ENCODE peak calls at places on chromosome 7, in seven cellular contexts. U is GM23248, W is PC-3, C is hepatocyte, Y is PC-9, D is HCT116, S is OCI-LY7. I is an unnamed sample.

GRCh38 chr7:158470336-158470735 is 117.3 kb downstream of the PTPRN2 start:
- DNase-seq in Y (no peak), U (no peak), W (no peak), C (no peak), D (no peak), S (no peak), I (peak; percentile 48)

GRCh38 chr7:17625038-17625437 is 315.3 kb downstream of the SNX13 start:
- DNase-seq in W (peak; percentile 80), C (no peak), U (peak; percentile 92), S (no peak), D (no peak), Y (no peak), I (no peak)

GRCh38 chr7:150410680-150411346 is 31.7 kb downstream of the ZNF775 start:
- DNase-seq in U (no peak), W (no peak), Y (no peak), D (no peak), S (no peak), C (no peak), I (no peak)

GRCh38 chr7:5526190-5527037 is 102.8 kb upstream of the TNRC18 start:
- DNase-seq in S (peak; percentile 29), C (peak; percentile 68), Y (peak; percentile 46), U (peak; percentile 36), W (peak; percentile 33), D (no peak), I (peak; percentile 58)

GRCh38 chr7:16502303-16502702 is 24.3 kb upstream of the LRRC72 start:
- DNase-seq in Y (no peak), W (no peak), C (no peak), S (no peak), D (no peak), U (no peak), I (no peak)

GRCh38 chr7:83934118-83934734 is 260.4 kb downstream of the SEMA3A start:
- DNase-seq in Y (no peak), S (no peak), C (no peak), D (no peak), W (peak; percentile 24), U (peak; percentile 50), I (peak; percentile 27)

GRCh38 chr7:120996333-120996982 is 7.9 kb downstream of the CPED1 start:
- DNase-seq in U (peak; percentile 88), W (peak; percentile 89), Y (peak; percentile 61), S (no peak), C (peak; percentile 63), D (no peak), I (no peak)

GRCh38 chr7:2063562-2064360 is 169.0 kb downstream of the MAD1L1 start:
- DNase-seq in W (peak; percentile 45), C (peak; percentile 24), U (peak; percentile 58), D (no peak), S (no peak), Y (no peak), I (peak; percentile 52)

GRCh38 chr7:682810-683209 is 43.7 kb upstream of the DNAAF5 start:
- DNase-seq in Y (no peak), C (no peak), S (no peak), W (no peak), D (no peak), U (no peak), I (no peak)

GRCh38 chr7:1454471-1455065 is 4.7 kb downstream of the MICALL2 start:
- DNase-seq in W (no peak), C (no peak), D (no peak), Y (no peak), U (no peak), S (no peak), I (no peak)

GRCh38 chr7:76011437-76011836 is 17.0 kb upstream of the TMEM120A start:
- DNase-seq in W (no peak), S (peak; percentile 52), U (peak; percentile 76), D (no peak), C (peak; percentile 46), Y (no peak), I (no peak)

GRCh38 chr7:5419523-5420107 is 4.0 kb downstream of the TNRC18 start:
- DNase-seq in C (no peak), Y (peak; percentile 38), W (peak; percentile 17), U (peak; percentile 52), D (no peak), S (no peak), I (peak; percentile 75)

GRCh38 chr7:136870799-136871487 is 2.5 kb downstream of the CHRM2 start:
- DNase-seq in W (no peak), Y (no peak), S (no peak), D (no peak), C (peak; percentile 12), U (peak; percentile 28), I (peak; percentile 51)

GRCh38 chr7:98110249-98111022 is 3.8 kb downstream of the LMTK2 start:
- DNase-seq in U (no peak), S (no peak), D (no peak), Y (peak; percentile 62), W (no peak), C (peak; percentile 64), I (peak; percentile 53)

GRCh38 chr7:173120-173918 is 19.1 kb upstream of the FAM20C start:
- DNase-seq in S (no peak), W (no peak), Y (no peak), D (no peak), U (no peak), C (no peak), I (no peak)

GRCh38 chr7:20647908-20648776 is 32.7 kb downstream of the ABCB5 start:
- DNase-seq in S (peak; percentile 10), D (peak; percentile 55), Y (no peak), U (peak; percentile 39), C (peak; percentile 51), W (peak; percentile 70), I (peak; percentile 86)

GRCh38 chr7:1121886-1122831 is 34.2 kb downstream of the GPER1 start:
- DNase-seq in Y (no peak), S (no peak), C (no peak), U (no peak), D (no peak), W (no peak), I (no peak)

GRCh38 chr7:135385209-135385608 is 124.7 kb downstream of the CNOT4 start:
- DNase-seq in W (peak; percentile 5), U (peak; percentile 70), S (no peak), Y (no peak), D (no peak), C (peak; percentile 29), I (no peak)

GRCh38 chr7:4234886-4235285 is 447.2 kb upstream of the FOXK1 start:
- DNase-seq in W (no peak), S (no peak), Y (no peak), C (no peak), D (no peak), U (no peak), I (no peak)

GRCh38 chr7:33868151-33868550 is 37.2 kb upstream of the BMPER start:
- DNase-seq in C (no peak), D (no peak), S (no peak), Y (no peak), U (peak; percentile 88), W (peak; percentile 31), I (no peak)

GRCh38 chr7:129741743-129742213 is 130.3 kb downstream of the NRF1 start:
- DNase-seq in S (no peak), W (peak; percentile 7), C (peak; percentile 19), Y (no peak), D (no peak), U (no peak), I (peak; percentile 47)

GRCh38 chr7:96308253-96308949 is 13.5 kb downstream of the SLC25A13 start:
- DNase-seq in D (no peak), Y (peak; percentile 39), W (no peak), C (peak; percentile 25), U (no peak), S (no peak), I (peak; percentile 72)

GRCh38 chr7:96304573-96304972 is 17.3 kb downstream of the SLC25A13 start:
- DNase-seq in S (no peak), Y (no peak), D (no peak), W (peak; percentile 70), C (no peak), U (peak; percentile 27), I (no peak)

GRCh38 chr7:96305915-96306314 is 16.0 kb downstream of the SLC25A13 start:
- DNase-seq in U (no peak), D (no peak), S (no peak), C (no peak), W (no peak), Y (no peak), I (no peak)

GRCh38 chr7:96308950-96309263 is 13.0 kb downstream of the SLC25A13 start:
- DNase-seq in U (no peak), D (no peak), S (no peak), Y (no peak), W (no peak), C (no peak), I (no peak)

DNA sequence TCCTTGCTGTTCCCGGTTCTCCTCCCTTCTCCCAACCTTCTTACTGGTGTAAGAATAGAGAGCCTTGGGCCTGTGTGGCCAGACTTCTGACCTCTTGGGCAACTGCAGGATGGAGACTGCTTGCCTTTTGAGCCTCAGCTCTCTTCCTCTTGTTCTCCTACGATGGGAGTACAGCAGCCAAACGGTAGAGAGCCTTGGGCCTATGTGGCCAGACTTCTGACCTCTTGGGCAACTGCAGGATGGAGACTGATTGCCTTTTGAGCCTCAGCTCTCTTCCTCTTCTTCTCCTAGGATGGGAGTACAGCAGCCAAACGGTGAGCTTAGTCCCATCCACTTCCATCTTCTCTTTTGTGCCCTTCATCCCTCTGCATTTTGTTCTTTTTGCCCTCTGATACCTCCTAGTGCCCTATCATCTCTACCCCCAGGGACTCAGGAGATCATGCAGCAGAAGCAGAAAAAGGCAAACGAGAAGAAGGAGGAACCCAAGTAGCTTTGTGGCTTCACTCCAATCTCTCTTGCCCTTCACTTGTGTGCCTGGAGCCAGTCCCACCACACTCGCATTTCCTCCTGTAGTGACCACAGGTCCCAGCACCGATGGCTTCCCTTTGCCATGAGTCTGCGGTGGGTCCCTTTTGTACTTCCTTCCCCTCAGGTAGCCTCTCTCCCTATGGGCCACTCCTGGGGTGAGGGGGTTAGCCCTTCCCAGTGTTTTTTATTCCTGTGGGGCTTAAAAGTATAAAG is 15.3 kb downstream of the SLC25A13 start:
- DNase-seq in U (no peak), D (no peak), S (no peak), W (no peak), C (no peak), Y (no peak), I (no peak)
- H3K9me2 ChIP-seq in U (no peaks in the 10 kb centered on the region), D (no peaks in the 10 kb centered on the region), S (no peaks in the 10 kb centered on the region), W (no peaks in the 10 kb centered on the region), C (no peaks in the 10 kb centered on the region), Y (no peaks in the 10 kb centered on the region), I (no peaks in the 10 kb centered on the region)

GRCh38 chr7:144483189-144483588 is 79.7 kb upstream of the NOBOX start:
- DNase-seq in W (no peak), C (no peak), S (no peak), D (no peak), Y (no peak), U (no peak), I (no peak)
- H3K9me2 ChIP-seq in W (no peaks in the 10 kb centered on the region), C (no peaks in the 10 kb centered on the region), S (no peaks in the 10 kb centered on the region), D (no peaks in the 10 kb centered on the region), Y (no peaks in the 10 kb centered on the region), U (no peaks in the 10 kb centered on the region), I (no peaks in the 10 kb centered on the region)

DNA sequence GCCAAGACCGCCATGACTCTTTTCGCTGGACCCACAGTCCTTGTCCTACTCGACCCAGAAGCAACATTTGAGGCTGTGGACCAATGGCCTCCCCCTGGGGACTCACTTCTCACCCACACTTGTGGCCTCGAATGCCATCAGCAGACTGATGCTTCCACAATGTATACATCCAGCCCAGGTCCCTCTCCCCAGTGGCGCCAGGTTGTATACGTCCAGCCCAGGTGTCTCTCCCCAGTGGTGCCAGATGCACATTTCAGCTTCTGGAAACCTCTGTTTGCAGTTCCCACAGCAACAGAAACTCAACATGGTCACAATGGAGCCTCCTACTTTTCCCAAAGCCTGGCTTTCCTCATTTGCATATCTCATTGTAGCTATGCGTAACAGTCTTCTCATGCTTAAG is 210.5 kb upstream of the RNF32 start:
- DNase-seq in U (no peak), Y (no peak), S (no peak), D (no peak), C (no peak), W (no peak), I (no peak)
- H3K9me2 ChIP-seq in U (no peaks in the 10 kb centered on the region), Y (no peaks in the 10 kb centered on the region), S (no peaks in the 10 kb centered on the region), D (no peaks in the 10 kb centered on the region), C (no peaks in the 10 kb centered on the region), W (no peaks in the 10 kb centered on the region), I (no peaks in the 10 kb centered on the region)

GRCh38 chr7:45712057-45712689 is 138.0 kb downstream of the ADCY1 start:
- DNase-seq in C (peak; percentile 1), W (no peak), U (no peak), D (no peak), Y (no peak), S (no peak), I (no peak)
- H3K9me2 ChIP-seq in C (no peaks in the 10 kb centered on the region), W (no peaks in the 10 kb centered on the region), U (no peaks in the 10 kb centered on the region), D (no peaks in the 10 kb centered on the region), Y (no peaks in the 10 kb centered on the region), S (no peaks in the 10 kb centered on the region), I (no peaks in the 10 kb centered on the region)